ENCODE peak calls at places on chromosome 17, in ten cellular contexts. I, U, T, K, O, N, L, J, M and C are unnamed samples.

GRCh38 chr17:5784791-5785190 is 200.5 kb upstream of the NLRP1 start:
- DNase-seq in I (no peak), U (no peak), T (no peak), K (no peak), O (no peak), N (no peak), L (no peak), J (no peak), M (no peak), C (no peak)

GRCh38 chr17:44102845-44103622 is 20.4 kb downstream of the HDAC5 start:
- DNase-seq in I (no peak), U (no peak), T (no peak), K (no peak), O (no peak), N (no peak), L (no peak), J (no peak), M (no peak), C (no peak)

GRCh38 chr17:48499248-48499647 is 31.6 kb downstream of the HOXB1 start:
- DNase-seq in I (no peak), U (no peak), T (no peak), K (no peak), O (no peak), N (no peak), L (no peak), J (no peak), M (peak), C (no peak)

GRCh38 chr17:36602924-36603384 is 1.6 kb downstream of the MRM1 start:
- DNase-seq in I (peak), U (no peak), T (peak), K (peak), O (peak), N (no peak), L (peak), J (peak), M (peak), C (peak)

GRCh38 chr17:12992676-12993075 is 25.2 kb downstream of the ELAC2 start:
- DNase-seq in I (no peak), U (no peak), T (no peak), K (no peak), O (no peak), N (no peak), L (no peak), J (no peak), M (no peak), C (no peak)

GRCh38 chr17:5619088-5619740 is 34.9 kb upstream of the NLRP1 start:
- DNase-seq in I (no peak), U (no peak), T (no peak), K (no peak), O (peak), N (no peak), L (no peak), J (no peak), M (no peak), C (no peak)

GRCh38 chr17:81303385-81303784 is 8.3 kb upstream of the SLC38A10 start:
- DNase-seq in I (no peak), U (no peak), T (no peak), K (no peak), O (no peak), N (no peak), L (no peak), J (no peak), M (no peak), C (no peak)

GRCh38 chr17:63361182-63361581 is 84.9 kb downstream of the CYB561 start:
- DNase-seq in I (no peak), U (no peak), T (no peak), K (no peak), O (no peak), N (no peak), L (no peak), J (no peak), M (no peak), C (no peak)

GRCh38 chr17:59370580-59371299 is 39.3 kb downstream of the YPEL2 start:
- DNase-seq in I (peak), U (no peak), T (no peak), K (no peak), O (no peak), N (no peak), L (no peak), J (no peak), M (no peak), C (no peak)

GRCh38 chr17:11644265-11645212 is 46.3 kb downstream of the DNAH9 start:
- DNase-seq in I (peak), U (peak), T (peak), K (peak), O (peak), N (no peak), L (no peak), J (peak), M (peak), C (peak)

GRCh38 chr17:46958192-46958591 is 20.9 kb downstream of the RPRML start:
- DNase-seq in I (no peak), U (no peak), T (no peak), K (no peak), O (no peak), N (no peak), L (no peak), J (no peak), M (no peak), C (no peak)

GRCh38 chr17:62705781-62706597 is 78.5 kb downstream of the MRC2 start:
- DNase-seq in I (no peak), U (no peak), T (no peak), K (no peak), O (no peak), N (no peak), L (no peak), J (peak), M (no peak), C (no peak)

GRCh38 chr17:58303981-58304734 is 23.4 kb upstream of the MPO start:
- DNase-seq in I (peak), U (peak), T (peak), K (peak), O (peak), N (no peak), L (peak), J (peak), M (peak), C (peak)

GRCh38 chr17:633133-633532 is 81.5 kb downstream of the VPS53 start:
- DNase-seq in I (no peak), U (no peak), T (no peak), K (no peak), O (no peak), N (no peak), L (no peak), J (peak), M (no peak), C (no peak)

GRCh38 chr17:43712397-43712796 is 46.2 kb downstream of the SOST start:
- DNase-seq in I (no peak), U (no peak), T (no peak), K (no peak), O (no peak), N (no peak), L (no peak), J (no peak), M (no peak), C (no peak)

GRCh38 chr17:45218895-45219661 is 2.6 kb upstream of the FMNL1 start:
- DNase-seq in I (peak), U (peak), T (peak), K (peak), O (peak), N (peak), L (peak), J (peak), M (peak), C (peak)

GRCh38 chr17:57420674-57421392 is 164.5 kb downstream of the MSI2 start:
- DNase-seq in I (no peak), U (no peak), T (peak), K (no peak), O (peak), N (no peak), L (no peak), J (no peak), M (no peak), C (no peak)